ENCODE peak calls at places on chromosome 20, in four cellular contexts. L, X, A and G are unnamed samples.

GRCh38 chr20:728022-728944 is 40.0 kb downstream of the SLC52A3 start:
- DNase-seq in L (peak; percentile 7), X (peak; percentile 36), A (peak; percentile 46), G (peak; percentile 78)

GRCh38 chr20:63475209-63475608 is 2.8 kb upstream of the KCNQ2 start:
- DNase-seq in L (no peak), X (no peak), A (no peak), G (no peak)

GRCh38 chr20:34922654-34923381 is 32.8 kb downstream of the GSS start:
- DNase-seq in L (no peak), X (no peak), A (no peak), G (no peak)

GRCh38 chr20:34549291-34549928 is 9.1 kb upstream of the MAP1LC3A start:
- DNase-seq in L (no peak), X (no peak), A (no peak), G (no peak)

GRCh38 chr20:23242104-23242503 is 108.5 kb upstream of the NXT1 start:
- DNase-seq in L (no peak), X (no peak), A (no peak), G (no peak)

GRCh38 chr20:63595416-63596127 is 21.5 kb upstream of the HELZ2 start:
- DNase-seq in L (no peak), X (no peak), A (no peak), G (no peak)

GRCh38 chr20:3242167-3242692 is 3.2 kb upstream of the SLC4A11 start:
- DNase-seq in L (no peak), X (no peak), A (no peak), G (no peak)

GRCh38 chr20:56630506-56631317 is 1.6 kb downstream of the TFAP2C start:
- DNase-seq in L (no peak), X (no peak), A (peak; percentile 13), G (no peak)

GRCh38 chr20:6974819-6975218 is 207.3 kb downstream of the BMP2 start:
- DNase-seq in L (no peak), X (no peak), A (no peak), G (no peak)

GRCh38 chr20:35791823-35792222 is 20.0 kb downstream of the PHF20 start:
- DNase-seq in L (no peak), X (no peak), A (no peak), G (no peak)

GRCh38 chr20:4383966-4384365 is 337.7 kb upstream of the PRND start:
- DNase-seq in L (no peak), X (no peak), A (no peak), G (no peak)